ENCODE peak calls at places on chromosome 2, in seven cellular contexts. One of them, this sample, is unnamed.

GRCh38 chr2:71936076-71937030 is 211.3 kb downstream of the CYP26B1 start:
- DNase-seq in heart right ventricle: no peak
- DNase-seq in iPS-NIHi11: no peak
- DNase-seq in amygdala: no peak
- DNase-seq in omental fat pad: no peak
- DNase-seq in GDM1: no peak
- DNase-seq in T-helper 9 cell: no peak
- DNase-seq in this sample: no peak

GRCh38 chr2:44801676-44802408 is 139.7 kb upstream of the SIX3 start:
- DNase-seq in heart right ventricle: no peak
- DNase-seq in iPS-NIHi11: no peak
- DNase-seq in amygdala: no peak
- DNase-seq in omental fat pad: no peak
- DNase-seq in GDM1: no peak
- DNase-seq in T-helper 9 cell: no peak
- DNase-seq in this sample: no peak

GRCh38 chr2:8515390-8515761 is 166.5 kb upstream of the ID2 start:
- DNase-seq in heart right ventricle: peak
- DNase-seq in iPS-NIHi11: no peak
- DNase-seq in amygdala: peak
- DNase-seq in omental fat pad: no peak
- DNase-seq in GDM1: peak
- DNase-seq in T-helper 9 cell: peak
- DNase-seq in this sample: no peak

GRCh38 chr2:143577489-143577888 is 448.3 kb downstream of the ARHGAP15 start:
- DNase-seq in heart right ventricle: no peak
- DNase-seq in iPS-NIHi11: no peak
- DNase-seq in amygdala: no peak
- DNase-seq in omental fat pad: no peak
- DNase-seq in GDM1: no peak
- DNase-seq in T-helper 9 cell: no peak
- DNase-seq in this sample: no peak

GRCh38 chr2:58906151-58906645 is 665.1 kb upstream of the FANCL start:
- DNase-seq in heart right ventricle: no peak
- DNase-seq in iPS-NIHi11: no peak
- DNase-seq in amygdala: no peak
- DNase-seq in omental fat pad: no peak
- DNase-seq in GDM1: no peak
- DNase-seq in T-helper 9 cell: no peak
- DNase-seq in this sample: no peak

GRCh38 chr2:29223851-29224692 is 108.9 kb downstream of the CLIP4 start:
- DNase-seq in heart right ventricle: peak
- DNase-seq in iPS-NIHi11: no peak
- DNase-seq in amygdala: no peak
- DNase-seq in omental fat pad: no peak
- DNase-seq in GDM1: no peak
- DNase-seq in T-helper 9 cell: no peak
- DNase-seq in this sample: no peak

GRCh38 chr2:120833127-120833675 is 97.5 kb downstream of the GLI2 start:
- DNase-seq in heart right ventricle: no peak
- DNase-seq in iPS-NIHi11: no peak
- DNase-seq in amygdala: no peak
- DNase-seq in omental fat pad: no peak
- DNase-seq in GDM1: no peak
- DNase-seq in T-helper 9 cell: no peak
- DNase-seq in this sample: no peak

GRCh38 chr2:55115795-55116597 is 65.7 kb upstream of the RTN4 start:
- DNase-seq in heart right ventricle: no peak
- DNase-seq in iPS-NIHi11: no peak
- DNase-seq in amygdala: no peak
- DNase-seq in omental fat pad: no peak
- DNase-seq in GDM1: no peak
- DNase-seq in T-helper 9 cell: no peak
- DNase-seq in this sample: no peak

GRCh38 chr2:122634261-122634660 is 878.8 kb downstream of the TSN start:
- DNase-seq in heart right ventricle: no peak
- DNase-seq in iPS-NIHi11: no peak
- DNase-seq in amygdala: no peak
- DNase-seq in omental fat pad: no peak
- DNase-seq in GDM1: no peak
- DNase-seq in T-helper 9 cell: no peak
- DNase-seq in this sample: no peak

GRCh38 chr2:68935471-68935870 is 17.2 kb downstream of the GKN2 start:
- DNase-seq in heart right ventricle: no peak
- DNase-seq in iPS-NIHi11: no peak
- DNase-seq in amygdala: no peak
- DNase-seq in omental fat pad: no peak
- DNase-seq in GDM1: no peak
- DNase-seq in T-helper 9 cell: no peak
- DNase-seq in this sample: no peak